ENCODE peak calls at places on chromosomes 11 and 22, in eight cellular contexts. F is K562, S is suprapubic skin, O is GM12878, D is endothelial cell of umbilical vein, R is GM12891, B is spleen, K is HCT116. L is an unnamed sample.

GRCh38 chr22:31828739-31829138 is 74.9 kb downstream of the DEPDC5 start:
- DNase-seq in F (no peak), S (no peak), O (peak), D (no peak), R (no peak), B (no peak), K (no peak), L (no peak)

GRCh38 chr11:116185551-116185950 is 587.2 kb downstream of the BUD13 start:
- DNase-seq in F (no peak), S (no peak), O (no peak), D (no peak), R (no peak), B (no peak), K (no peak), L (no peak)

GRCh38 chr22:38981005-38981658 is 1.0 kb upstream of the APOBEC3B start:
- DNase-seq in F (peak), S (no peak), O (no peak), D (no peak), R (no peak), B (no peak), K (peak), L (no peak)

GRCh38 chr22:44669725-44670027 is 32.3 kb upstream of the PRR5 start:
- DNase-seq in F (peak), S (no peak), O (no peak), D (no peak), R (no peak), B (no peak), K (no peak), L (no peak)

GRCh38 chr11:64762916-64763803 is 3.4 kb upstream of the PYGM start:
- DNase-seq in F (no peak), S (no peak), O (no peak), D (peak), R (peak), B (peak), K (no peak), L (no peak)

GRCh38 chr11:125082611-125083311 is 19.7 kb downstream of the SLC37A2 start:
- DNase-seq in F (no peak), S (no peak), O (no peak), D (peak), R (no peak), B (no peak), K (peak), L (no peak)

GRCh38 chr22:29072193-29072978 is 449 bp upstream of the KREMEN1 start:
- DNase-seq in F (peak), S (peak), O (no peak), D (peak), R (peak), B (peak), K (peak), L (peak)

GRCh38 chr11:94089356-94089755 is 39.3 kb upstream of the PANX1 start:
- DNase-seq in F (no peak), S (no peak), O (no peak), D (no peak), R (no peak), B (no peak), K (no peak), L (no peak)

GRCh38 chr22:46815896-46816721 is 53.7 kb downstream of the TBC1D22A start:
- DNase-seq in F (peak), S (no peak), O (no peak), D (no peak), R (no peak), B (peak), K (no peak), L (no peak)

GRCh38 chr22:48545976-48546375 is 1281.7 kb downstream of the BRD1 start:
- DNase-seq in F (no peak), S (no peak), O (no peak), D (no peak), R (no peak), B (no peak), K (no peak), L (no peak)

GRCh38 chr11:112162761-112163669 is 879 bp downstream of the IL18 start:
- DNase-seq in F (no peak), S (no peak), O (no peak), D (no peak), R (no peak), B (no peak), K (no peak), L (no peak)

GRCh38 chr11:25910090-25910489 is 421.8 kb upstream of the ANO3 start:
- DNase-seq in F (no peak), S (no peak), O (no peak), D (peak), R (no peak), B (no peak), K (no peak), L (no peak)

DNA sequence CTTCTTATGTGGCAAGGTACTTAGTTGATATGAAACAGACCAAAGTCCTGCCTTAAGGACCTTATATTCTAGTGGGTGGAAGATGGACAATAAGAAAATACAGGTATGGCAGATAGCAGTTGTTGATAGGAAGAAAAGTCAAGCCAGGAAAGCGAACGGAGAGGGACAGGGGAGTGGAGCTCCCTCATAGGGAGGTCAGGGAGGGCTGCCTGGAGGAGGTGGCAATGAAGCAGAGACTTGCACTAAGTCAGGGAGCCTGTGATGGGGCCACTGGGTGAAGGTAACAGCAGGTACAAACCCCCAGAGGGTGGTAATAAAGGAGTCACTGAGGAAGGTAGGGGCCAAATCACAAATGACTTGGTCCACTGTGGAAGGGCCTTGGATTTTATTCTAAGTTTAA is 65.3 kb downstream of the ABTB2 start:
- DNase-seq in F (no peak), S (no peak), O (no peak), D (no peak), R (no peak), B (no peak), K (no peak), L (no peak)
- TF ChIP-seq POLR2AphosphoS5 in F (no peak), S (no peak), O (no peak), D (no peak), R (no peak), B (no peak), K (no peak), L (no peak)

GRCh38 chr22:37519268-37520195 is at the start of gene CARD10:
- DNase-seq in F (peak), S (no peak), O (no peak), D (peak), R (peak), B (no peak), K (no peak), L (no peak)
- TF ChIP-seq POLR2A in F (no peak), S (no peak), O (no peak), D (peak), R (no peak), B (no peak), K (no peak), L (no peak)

DNA sequence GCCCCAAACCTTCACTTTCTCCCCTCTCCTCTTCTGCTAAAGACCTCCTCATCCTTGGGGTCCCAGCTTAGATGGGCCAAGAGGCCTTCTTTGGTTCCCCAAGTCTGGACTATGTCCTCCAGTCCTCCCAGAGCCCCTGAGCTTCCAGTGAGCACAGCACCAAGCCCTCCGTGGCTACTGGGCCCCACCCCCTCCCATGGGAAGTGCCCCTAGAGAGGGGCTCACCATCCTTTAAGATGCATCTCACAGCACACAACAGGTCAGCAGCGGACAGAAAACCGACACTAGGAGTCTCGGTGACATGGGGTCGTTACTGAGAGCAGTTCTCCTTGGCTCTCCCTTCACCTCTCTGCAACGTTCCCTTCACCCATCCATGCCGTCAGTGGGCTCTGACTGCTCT is 2.7 kb downstream of the LRRC32 start:
- DNase-seq in F (no peak), S (peak), O (no peak), D (no peak), R (no peak), B (peak), K (no peak), L (peak)
- TF ChIP-seq POLR2AphosphoS5 in F (no peak), S (no peak), O (no peak), D (no peak), R (no peak), B (no peak), K (no peak), L (no peak)

DNA sequence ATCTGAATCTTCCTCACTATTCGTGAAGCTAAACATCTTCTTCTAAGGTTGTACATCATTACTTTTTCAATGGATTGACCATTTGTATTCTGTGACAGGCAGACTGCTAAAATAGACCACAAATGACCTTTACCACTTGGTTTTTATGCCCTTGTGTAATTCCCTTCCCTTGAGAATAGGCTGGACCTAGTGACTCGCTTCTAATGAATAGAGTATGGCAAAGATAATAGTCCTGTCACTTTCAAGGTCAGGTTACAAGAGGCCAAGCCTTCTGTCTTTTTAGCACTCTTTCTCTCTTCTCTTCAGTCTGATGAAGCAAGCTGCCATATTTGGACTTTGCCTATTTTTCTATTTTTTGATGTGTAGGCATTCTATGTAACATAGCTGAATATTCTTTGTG is 492.9 kb downstream of the SOX6 start:
- DNase-seq in F (no peak), S (no peak), O (no peak), D (no peak), R (no peak), B (no peak), K (no peak), L (no peak)
- TF ChIP-seq POLR2A in F (no peak), S (no peak), O (no peak), D (no peak), R (no peak), B (no peak), K (no peak), L (no peak)

GRCh38 chr22:40364431-40364830 is 6.0 kb upstream of the SGSM3 start:
- DNase-seq in F (no peak), S (no peak), O (no peak), D (peak), R (no peak), B (no peak), K (no peak), L (no peak)

GRCh38 chr22:40368016-40368415 is 2.4 kb upstream of the SGSM3 start:
- DNase-seq in F (no peak), S (no peak), O (no peak), D (no peak), R (no peak), B (no peak), K (no peak), L (no peak)

GRCh38 chr22:40363059-40363458 is 7.3 kb upstream of the SGSM3 start:
- DNase-seq in F (no peak), S (no peak), O (no peak), D (no peak), R (no peak), B (no peak), K (no peak), L (no peak)

GRCh38 chr22:40367342-40367741 is 3.1 kb upstream of the SGSM3 start:
- DNase-seq in F (no peak), S (no peak), O (no peak), D (no peak), R (no peak), B (no peak), K (no peak), L (no peak)
- TF ChIP-seq POLR2AphosphoS5 in F (no peak), S (no peak), O (no peak), D (no peak), R (no peak), B (no peak), K (no peak), L (no peak)

GRCh38 chr22:21652010-21652546 is 10.0 kb downstream of the SDF2L1 start:
- DNase-seq in F (peak), S (peak), O (peak), D (peak), R (peak), B (peak), K (peak), L (peak)
- TF ChIP-seq POLR2A in F (no peak), S (no peak), O (peak), D (peak), R (peak), B (no peak), K (no peak), L (peak)